ENCODE peak calls at places on chromosomes 12 and 14, in four cellular contexts. N is OCI-LY7; J is CD8-positive, alpha-beta memory T cell; E is esophagus squamous epithelium. U is an unnamed sample.
A peak's percentile ranks its signal among the peaks of the same experiment; 100 is the strongest.

GRCh38 chr14:99745307-99745951 is 47.8 kb upstream of the EML1 start:
- DNase-seq in N (no peak), J (no peak), E (no peak), U (peak; percentile 48)

GRCh38 chr12:70267550-70267949 is 24.3 kb downstream of the CNOT2 start:
- DNase-seq in N (peak; percentile 10), J (no peak), E (no peak), U (no peak)

GRCh38 chr14:28608438-28608837 is 158.1 kb upstream of the FOXG1 start:
- DNase-seq in J (no peak), N (no peak), E (no peak), U (no peak)

GRCh38 chr12:6552140-6552551 is 3.7 kb downstream of the IFFO1 start:
- DNase-seq in E (no peak), J (no peak), N (no peak), U (no peak)

GRCh38 chr12:39581592-39581991 is 38.0 kb downstream of the ABCD2 start:
- DNase-seq in J (no peak), N (no peak), E (no peak), U (no peak)

GRCh38 chr14:71591929-71592328 is 340.3 kb upstream of the RGS6 start:
- DNase-seq in E (no peak), J (no peak), N (peak; percentile 59), U (peak; percentile 53)

GRCh38 chr14:65321370-65321875 is 91.1 kb upstream of the FUT8 start:
- DNase-seq in J (no peak), N (peak; percentile 38), E (no peak), U (no peak)

GRCh38 chr12:62332598-62332997 is 72.4 kb downstream of the USP15 start:
- DNase-seq in E (no peak), N (no peak), J (no peak), U (peak; percentile 23)

GRCh38 chr14:98580131-98580678 is 691.8 kb downstream of the BCL11B start:
- DNase-seq in N (peak; percentile 12), J (no peak), E (no peak), U (no peak)

GRCh38 chr12:65277994-65278575 is 398 bp upstream of the MSRB3 start:
- DNase-seq in N (no peak), E (no peak), J (no peak), U (no peak)

GRCh38 chr12:91109148-91109564 is 2.1 kb downstream of the LUM start:
- DNase-seq in E (no peak), J (no peak), N (peak; percentile 54), U (peak; percentile 53)

GRCh38 chr12:75692883-75693282 is 181.5 kb upstream of the KRR1 start:
- DNase-seq in E (no peak), N (no peak), J (no peak), U (no peak)

GRCh38 chr12:106903241-106903950 is 52.3 kb upstream of the TMEM263 start:
- DNase-seq in E (no peak), N (peak; percentile 41), J (peak; percentile 52), U (peak; percentile 56)

GRCh38 chr12:11653215-11653753 is 3.8 kb downstream of the ETV6 start:
- DNase-seq in N (peak; percentile 55), J (no peak), E (no peak), U (no peak)

GRCh38 chr14:61681413-61681812 is 13.9 kb upstream of the HIF1A start:
- DNase-seq in J (no peak), N (no peak), E (no peak), U (no peak)

GRCh38 chr14:68874746-68875155 is 81.9 kb upstream of the ZFP36L1 start:
- DNase-seq in N (peak; percentile 82), J (no peak), E (no peak), U (no peak)

GRCh38 chr12:12916135-12916956 is 25.0 kb downstream of the GPRC5A start:
- DNase-seq in E (peak; percentile 18), J (peak; percentile 73), N (peak; percentile 79), U (peak; percentile 74)

GRCh38 chr12:110885152-110885840 is 35.1 kb downstream of the MYL2 start:
- DNase-seq in J (no peak), N (no peak), E (no peak), U (no peak)

GRCh38 chr12:62190921-62191746 is 69.1 kb upstream of the USP15 start:
- DNase-seq in J (no peak), N (no peak), E (no peak), U (no peak)

GRCh38 chr12:106415134-106415533 is 57.6 kb downstream of the POLR3B start:
- DNase-seq in E (no peak), N (no peak), J (no peak), U (peak; percentile 75)

GRCh38 chr14:82951171-82951570 is 1417.5 kb upstream of the SEL1L start:
- DNase-seq in N (no peak), J (no peak), E (no peak), U (no peak)

GRCh38 chr14:54446201-54446693 is 5.1 kb upstream of the CNIH1 start:
- DNase-seq in N (no peak), J (no peak), E (no peak), U (no peak)

GRCh38 chr12:109600995-109601394 is 27.4 kb downstream of the MVK start:
- DNase-seq in J (no peak), N (no peak), E (no peak), U (no peak)

GRCh38 chr12:52350021-52350620 is 17.2 kb downstream of the KRT85 start:
- DNase-seq in N (no peak), E (no peak), J (no peak), U (no peak)

GRCh38 chr14:64388533-64389243 is 535 bp downstream of the MTHFD1 start:
- DNase-seq in E (no peak), J (peak; percentile 13), N (peak; percentile 19), U (peak; percentile 10)

GRCh38 chr14:51468523-51468922 is 183.2 kb upstream of the FRMD6 start:
- DNase-seq in N (no peak), J (no peak), E (no peak), U (no peak)

GRCh38 chr12:90958995-90959394 is 4.0 kb upstream of the CCER1 start:
- DNase-seq in E (no peak), N (no peak), J (no peak), U (no peak)

GRCh38 chr12:92467886-92468285 is 234.9 kb upstream of the PLEKHG7 start:
- DNase-seq in N (peak; percentile 59), E (no peak), J (no peak), U (peak; percentile 20)

GRCh38 chr12:92466391-92467305 is 236.1 kb upstream of the PLEKHG7 start:
- DNase-seq in N (peak; percentile 92), J (no peak), E (no peak), U (no peak)

GRCh38 chr12:92463171-92463570 is 239.6 kb upstream of the PLEKHG7 start:
- DNase-seq in E (no peak), N (no peak), J (no peak), U (no peak)

GRCh38 chr12:92464911-92465310 is 237.9 kb upstream of the PLEKHG7 start:
- DNase-seq in J (no peak), E (no peak), N (peak; percentile 52), U (no peak)

GRCh38 chr12:92465786-92466185 is 237.0 kb upstream of the PLEKHG7 start:
- DNase-seq in N (peak; percentile 62), J (no peak), E (no peak), U (no peak)
- H3K27ac ChIP-seq in N (peak overlapping the region; percentile 98), J (no peak overlapping the region), E (no peak overlapping the region), U (no peak overlapping the region)

GRCh38 chr12:116692605-116693004 is 45.3 kb downstream of the SPRING1 start:
- DNase-seq in J (no peak), N (no peak), E (no peak), U (no peak)
- H3K27ac ChIP-seq in J (no peak overlapping the region), N (no peak overlapping the region), E (no peak overlapping the region), U (no peak overlapping the region)

GRCh38 chr12:123054371-123054770 is 73.9 kb downstream of the ARL6IP4 start:
- DNase-seq in E (no peak), J (no peak), N (no peak), U (no peak)
- H3K27ac ChIP-seq in E (no peak overlapping the region), J (no peak overlapping the region), N (no peak overlapping the region), U (no peak overlapping the region)

GRCh38 chr14:94598816-94599655 is 13.2 kb upstream of the SERPINA3 start:
- DNase-seq in E (no peak), N (no peak), J (no peak), U (peak; percentile 98)
- H3K27ac ChIP-seq in E (peak overlapping the region; percentile 83), N (no peak overlapping the region), J (no peak overlapping the region), U (peak overlapping the region; percentile 99)

GRCh38 chr12:915090-915489 is 34.4 kb downstream of the RAD52 start:
- DNase-seq in E (no peak), J (no peak), N (peak; percentile 38), U (no peak)

GRCh38 chr12:910416-910815 is 39.1 kb downstream of the RAD52 start:
- DNase-seq in E (no peak), N (no peak), J (no peak), U (no peak)

GRCh38 chr12:913919-914718 is 35.4 kb downstream of the RAD52 start:
- DNase-seq in E (no peak), N (no peak), J (no peak), U (peak; percentile 62)

GRCh38 chr12:911191-911826 is 38.2 kb downstream of the RAD52 start:
- DNase-seq in J (no peak), N (no peak), E (no peak), U (no peak)

DNA sequence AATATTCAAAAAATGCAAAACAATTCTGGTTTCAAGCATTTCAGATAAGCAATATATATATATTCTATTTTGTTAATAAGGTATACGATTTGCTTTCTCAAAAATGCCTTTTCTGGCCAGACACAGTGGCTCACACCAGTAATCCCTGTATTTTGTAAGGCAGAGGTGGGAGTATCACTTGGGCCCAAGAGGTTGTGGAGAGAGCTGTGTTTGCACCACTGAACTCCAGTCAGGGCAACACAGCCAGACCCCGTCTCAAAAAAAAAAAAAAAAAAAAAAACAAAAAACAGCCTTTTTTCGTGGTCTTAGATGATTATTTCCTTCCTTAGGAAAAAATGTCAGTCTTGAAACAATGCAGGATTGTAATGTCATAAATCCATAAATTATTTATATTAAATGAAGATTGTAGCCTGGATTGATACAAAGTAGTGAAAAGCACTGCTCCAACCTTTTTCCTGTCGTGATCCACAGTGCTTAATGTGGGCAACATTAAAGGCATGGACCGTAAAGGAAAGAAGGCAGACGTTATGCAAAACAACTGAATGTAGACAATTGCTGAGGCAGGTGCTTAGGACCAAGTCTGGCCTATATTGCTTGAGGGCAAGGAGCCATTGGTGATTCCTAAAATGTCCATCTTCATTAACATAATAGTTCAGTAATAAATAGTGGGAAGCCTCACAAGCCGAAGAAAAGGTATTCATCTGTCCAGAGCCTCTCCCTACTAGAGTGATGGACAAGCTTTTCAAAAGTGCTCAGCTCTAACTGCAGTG is 36.8 kb downstream of the RAD52 start:
- DNase-seq in E (no peak), N (no peak), J (no peak), U (no peak)
- H3K27ac ChIP-seq in E (no peak overlapping the region), N (no peak overlapping the region), J (no peak overlapping the region), U (no peak overlapping the region)

GRCh38 chr14:26595922-26596721 is 1.7 kb downstream of the NOVA1 start:
- DNase-seq in J (no peak), E (no peak), N (no peak), U (no peak)
- H3K27ac ChIP-seq in J (no peak overlapping the region), E (peak overlapping the region; percentile 87), N (no peak overlapping the region), U (no peak overlapping the region)

DNA sequence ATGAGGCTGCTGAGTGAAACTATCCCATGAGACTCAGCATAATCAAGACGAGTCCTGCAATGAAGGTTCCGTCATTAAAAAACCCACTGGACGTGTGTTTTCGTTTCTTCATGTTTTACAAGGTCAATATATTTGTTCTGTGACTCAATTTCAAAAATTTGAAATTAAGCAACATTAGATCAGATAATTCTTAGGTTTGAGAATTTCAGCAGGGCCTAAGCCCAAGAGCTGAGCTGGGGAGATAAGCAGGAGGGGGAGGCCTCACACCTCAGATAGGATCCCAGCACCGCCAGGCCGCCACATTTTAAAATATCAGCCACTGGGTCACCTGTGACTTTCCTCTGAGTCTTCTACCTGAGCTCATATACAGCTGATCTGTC is 13.3 kb downstream of the STX2 start:
- DNase-seq in J (no peak), N (no peak), E (no peak), U (no peak)
- H3K27ac ChIP-seq in J (no peak overlapping the region), N (no peak overlapping the region), E (no peak overlapping the region), U (peak overlapping the region; percentile 44)

GRCh38 chr12:78088391-78088832 is 257.7 kb downstream of the NAV3 start:
- DNase-seq in E (no peak), N (peak; percentile 16), J (no peak), U (no peak)
- H3K27ac ChIP-seq in E (no peak overlapping the region), N (no peak overlapping the region), J (no peak overlapping the region), U (peak overlapping the region; percentile 33)